ENCODE peak calls at places on chromosomes 4 and X, in seven cellular contexts. Z is stimulated activated CD8-positive, alpha-beta memory T cell treated with anti-CD3 and anti-CD28 coated beads, Interleukin-15, amount 100 ng/mL, for 24 hours; V is activated T-cell treated with anti-CD3 and anti-CD28 coated beads, Interleukin-2, amount 50 U/mL, for 1 hour; S is activated naive CD4-positive, alpha-beta T cell treated with anti-CD3 and anti-CD28 coated beads, Interleukin-2, amount 10 ng/mL, durations not matched to agents 7 days and 5 days; A is globus pallidus; F is CD4-positive, CD25-positive, alpha-beta regulatory T cell; K is GM06990. B is an unnamed sample.

GRCh38 chr4:8132947-8133705 is 25.5 kb downstream of the ABLIM2 start:
- DNase-seq in F (no peak), K (no peak), S (no peak), Z (no peak), V (no peak), A (no peak), B (no peak)

GRCh38 chr4:105399535-105400161 is 74.2 kb downstream of the PPA2 start:
- DNase-seq in V (no peak), A (no peak), F (no peak), K (no peak), Z (no peak), S (no peak), B (no peak)

GRCh38 chrX:41302293-41302868 is 31.6 kb upstream of the DDX3X start:
- DNase-seq in K (no peak), V (no peak), Z (no peak), S (no peak), F (no peak), A (no peak), B (no peak)

GRCh38 chr4:168486961-168487820 is 6.9 kb upstream of the DDX60L start:
- DNase-seq in Z (no peak), K (no peak), S (no peak), A (no peak), F (no peak), V (no peak), B (no peak)

GRCh38 chr4:4415806-4416805 is 29.2 kb downstream of the NSG1 start:
- DNase-seq in F (no peak), Z (no peak), S (no peak), V (no peak), A (no peak), K (no peak), B (no peak)

GRCh38 chr4:5988086-5988845 is 30.0 kb downstream of the C4orf50 start:
- DNase-seq in V (no peak), K (no peak), F (no peak), S (no peak), A (no peak), Z (no peak), B (no peak)

GRCh38 chr4:179196511-179196910 is 1754.3 kb upstream of the AGA start:
- DNase-seq in K (no peak), A (no peak), S (no peak), F (no peak), Z (no peak), V (no peak), B (no peak)

GRCh38 chr4:86442881-86443280 is 83.0 kb upstream of the MAPK10 start:
- DNase-seq in K (no peak), Z (no peak), S (no peak), F (no peak), A (peak), V (no peak), B (no peak)

GRCh38 chr4:1329408-1330371 is 17.3 kb upstream of the UVSSA start:
- DNase-seq in Z (no peak), K (no peak), V (peak), A (no peak), S (peak), F (no peak), B (no peak)

GRCh38 chr4:101356928-101357327 is 9.6 kb upstream of the PPP3CA start:
- DNase-seq in F (no peak), A (no peak), V (no peak), Z (no peak), S (no peak), K (no peak), B (no peak)